ENCODE peak calls at places on chromosomes 6 and 20, in seven cellular contexts. C is uterus, Z is pancreas, W is foreskin fibroblast, R is breast epithelium, B is AG09309, Q is adrenal gland. K is an unnamed sample.
A peak's percentile ranks its signal among the peaks of the same experiment; 100 is the strongest.

GRCh38 chr6:154593122-154593521 is 82.6 kb upstream of the CNKSR3 start:
- DNase-seq in C (peak; percentile 94), Z (peak; percentile 77), W (no peak), R (no peak), B (no peak), Q (no peak), K (no peak)

GRCh38 chr20:24755411-24755922 is 193.6 kb upstream of the CST7 start:
- DNase-seq in C (no peak), Z (peak; percentile 17), W (no peak), R (no peak), B (no peak), Q (no peak), K (no peak)

GRCh38 chr6:158439255-158439654 is 120.6 kb upstream of the TMEM181 start:
- DNase-seq in C (no peak), Z (no peak), W (no peak), R (no peak), B (no peak), Q (no peak), K (no peak)

GRCh38 chr6:57226221-57226620 is 4.1 kb upstream of the RAB23 start:
- DNase-seq in C (no peak), Z (no peak), W (no peak), R (no peak), B (no peak), Q (no peak), K (no peak)

GRCh38 chr20:49685809-49686208 is 27.9 kb downstream of the B4GALT5 start:
- DNase-seq in C (no peak), Z (no peak), W (no peak), R (no peak), B (peak; percentile 46), Q (no peak), K (peak; percentile 84)

GRCh38 chr20:33332905-33333456 is 50.0 kb downstream of the BPIFB1 start:
- DNase-seq in C (no peak), Z (no peak), W (no peak), R (no peak), B (no peak), Q (no peak), K (no peak)

GRCh38 chr20:46006964-46007363 is 1.7 kb upstream of the MMP9 start:
- DNase-seq in C (no peak), Z (no peak), W (no peak), R (no peak), B (no peak), Q (no peak), K (no peak)

GRCh38 chr20:6576721-6577120 is 190.8 kb upstream of the BMP2 start:
- DNase-seq in C (no peak), Z (no peak), W (peak; percentile 34), R (no peak), B (no peak), Q (no peak), K (peak; percentile 81)

GRCh38 chr6:145960918-145961604 is 3.1 kb downstream of the SHPRH start:
- DNase-seq in C (no peak), Z (no peak), W (no peak), R (no peak), B (peak; percentile 24), Q (no peak), K (peak; percentile 97)

GRCh38 chr6:14682821-14683220 is 563.0 kb upstream of the JARID2 start:
- DNase-seq in C (no peak), Z (no peak), W (peak; percentile 45), R (no peak), B (peak; percentile 46), Q (no peak), K (peak; percentile 64)

GRCh38 chr6:131023834-131024504 is 39.1 kb downstream of the EPB41L2 start:
- DNase-seq in C (no peak), Z (no peak), W (peak; percentile 29), R (no peak), B (peak; percentile 33), Q (no peak), K (peak; percentile 89)

GRCh38 chr20:39109933-39110818 is 148.0 kb downstream of the DHX35 start:
- DNase-seq in C (no peak), Z (no peak), W (no peak), R (no peak), B (no peak), Q (no peak), K (no peak)

GRCh38 chr6:157201083-157201482 is 122.2 kb downstream of the TMEM242 start:
- DNase-seq in C (no peak), Z (no peak), W (no peak), R (no peak), B (no peak), Q (no peak), K (no peak)

GRCh38 chr6:166575190-166575589 is 11.3 kb downstream of the RAMACL start:
- DNase-seq in C (peak; percentile 88), Z (no peak), W (no peak), R (no peak), B (no peak), Q (no peak), K (peak; percentile 96)

GRCh38 chr6:162344301-162344700 is 383.3 kb downstream of the PRKN start:
- DNase-seq in C (no peak), Z (no peak), W (no peak), R (no peak), B (no peak), Q (no peak), K (no peak)

GRCh38 chr6:127971945-127972391 is 71.1 kb upstream of the THEMIS start:
- DNase-seq in C (no peak), Z (no peak), W (peak; percentile 37), R (no peak), B (peak; percentile 46), Q (no peak), K (peak; percentile 71)

GRCh38 chr20:16918366-16918765 is 170.2 kb downstream of the OTOR start:
- DNase-seq in C (no peak), Z (no peak), W (no peak), R (no peak), B (no peak), Q (no peak), K (no peak)

GRCh38 chr20:1320902-1321653 is 7.9 kb downstream of the SDCBP2 start:
- DNase-seq in C (no peak), Z (no peak), W (no peak), R (no peak), B (no peak), Q (no peak), K (no peak)

GRCh38 chr6:132392792-132393191 is 8.5 kb downstream of the MOXD1 start:
- DNase-seq in C (no peak), Z (no peak), W (no peak), R (no peak), B (no peak), Q (no peak), K (peak; percentile 30)

GRCh38 chr6:131628726-131629125 is 684 bp upstream of the MED23 start:
- DNase-seq in C (no peak), Z (no peak), W (peak; percentile 40), R (no peak), B (no peak), Q (no peak), K (no peak)

GRCh38 chr20:12617076-12617475 is 391.7 kb upstream of the SPTLC3 start:
- DNase-seq in C (no peak), Z (no peak), W (no peak), R (no peak), B (no peak), Q (no peak), K (no peak)

GRCh38 chr6:143705564-143705963 is 27.8 kb downstream of the PHACTR2 start:
- DNase-seq in C (no peak), Z (no peak), W (no peak), R (no peak), B (no peak), Q (no peak), K (no peak)

GRCh38 chr6:54291146-54291545 is 17.1 kb upstream of the TINAG start:
- DNase-seq in C (no peak), Z (no peak), W (peak; percentile 59), R (no peak), B (no peak), Q (no peak), K (peak; percentile 62)
- H3K4me3 ChIP-seq in C (no peak overlapping the region), Z (no peak overlapping the region), W (no peak overlapping the region), R (no peak overlapping the region), B (no peak overlapping the region), Q (no peak overlapping the region), K (no peak overlapping the region)

DNA sequence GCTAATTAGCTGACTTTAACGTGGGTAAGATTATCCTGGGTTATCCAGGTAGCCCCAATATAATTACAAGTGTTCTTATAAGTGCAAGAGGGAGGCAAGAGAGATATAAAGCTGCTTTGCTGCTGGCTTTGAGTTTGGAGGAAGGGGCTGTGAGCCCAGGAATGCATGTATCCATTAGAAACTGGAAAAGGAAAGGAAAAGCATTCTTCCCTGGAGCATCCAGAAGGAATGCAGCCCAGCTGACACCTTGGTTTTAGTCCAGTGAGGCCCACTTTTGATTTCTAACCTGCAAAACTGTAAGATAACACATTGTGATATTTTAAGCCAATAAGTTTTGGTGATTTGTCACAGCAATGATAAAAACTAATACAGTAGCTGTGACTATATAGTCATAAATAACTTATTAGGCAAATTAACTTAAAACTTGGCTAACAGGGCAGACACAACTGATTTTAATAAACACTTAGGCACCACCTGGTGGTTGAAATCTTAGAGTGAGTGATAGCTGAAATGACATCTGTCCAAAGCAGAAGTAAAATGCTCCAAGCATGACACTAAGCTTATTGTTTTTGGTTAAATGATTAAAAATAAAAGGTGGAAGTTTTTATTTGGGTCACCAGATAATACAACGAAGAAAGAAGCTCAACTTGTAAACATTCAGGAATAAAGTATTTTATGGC is 35.6 kb downstream of the ADGRF4 start:
- DNase-seq in C (no peak), Z (no peak), W (no peak), R (no peak), B (no peak), Q (no peak), K (no peak)
- TF ChIP-seq CTCF in C (peak; percentile 26), Z (no peak), W (no peak), R (peak; percentile 34), B (peak; percentile 24), Q (peak; percentile 53), K (no peak)

DNA sequence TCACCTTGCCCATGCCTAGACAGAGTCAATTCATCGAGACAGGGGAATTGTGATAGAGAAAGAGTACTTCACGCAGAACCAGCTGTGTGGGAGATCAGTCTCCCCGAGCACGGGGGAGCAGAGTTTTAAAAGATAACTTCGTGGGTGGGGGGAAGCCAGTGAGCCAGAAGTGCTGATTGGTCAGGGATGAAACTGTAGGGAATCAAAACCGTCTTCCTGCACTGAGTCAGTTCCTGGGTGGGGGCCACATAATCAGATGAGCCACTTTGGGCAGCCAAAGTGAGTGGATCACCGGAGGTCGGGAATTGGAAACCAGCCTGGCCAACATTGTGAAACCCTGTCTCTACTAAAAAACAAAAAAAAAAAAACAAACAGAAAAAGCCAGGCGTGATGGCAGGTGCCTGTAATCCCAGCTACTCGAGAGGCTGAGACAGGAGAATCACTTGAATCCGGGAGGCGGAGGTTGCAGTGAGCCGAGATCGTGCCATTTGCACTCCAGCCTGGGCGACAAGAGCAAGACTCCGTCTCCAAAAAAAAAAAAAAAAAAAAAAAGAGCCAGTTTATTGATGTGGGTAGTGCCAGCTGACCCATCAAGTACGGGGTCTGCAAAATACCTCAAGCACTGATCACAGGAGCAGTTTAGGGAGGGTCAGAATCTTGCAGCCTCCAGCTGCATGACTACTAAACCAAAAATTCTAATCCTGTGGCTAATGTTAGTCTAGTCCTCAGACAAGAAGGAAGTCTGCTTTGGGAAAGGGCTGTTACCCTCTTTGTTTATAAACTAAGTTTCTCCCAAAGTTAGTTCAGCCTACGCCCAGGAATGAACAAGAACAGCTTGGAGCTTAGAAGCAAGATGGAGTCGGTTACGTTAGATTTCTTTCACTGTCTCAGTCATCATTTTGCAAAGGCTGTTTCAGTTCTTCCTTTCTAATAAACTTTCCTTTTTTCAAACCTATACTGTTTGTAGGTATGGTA is 3.9 kb upstream of the TRIM39 start:
- DNase-seq in C (no peak), Z (no peak), W (peak; percentile 27), R (no peak), B (no peak), Q (no peak), K (peak; percentile 41)
- H3K4me3 ChIP-seq in C (no peak overlapping the region), Z (no peak overlapping the region), W (no peak overlapping the region), R (no peak overlapping the region), B (peak overlapping the region; percentile 6), Q (no peak overlapping the region), K (no peak overlapping the region)

GRCh38 chr6:1381397-1382330 is 7.7 kb upstream of the FOXF2 start:
- DNase-seq in C (no peak), Z (no peak), W (no peak), R (no peak), B (no peak), Q (peak; percentile 55), K (no peak)
- TF ChIP-seq CTCF in C (peak; percentile 66), Z (peak; percentile 79), W (peak; percentile 55), R (peak; percentile 60), B (peak; percentile 63), Q (peak; percentile 56), K (peak; percentile 71)

K was measured in fibroblast of the aortic adventitia.